ENCODE peak calls at places on chromosome 1, in four cellular contexts. G is ELF-1, B is suprapubic skin, D is NCI-H1694 treated with DMSO at 0.1 percent for 48 hours. Q is an unnamed sample.

GRCh38 chr1:16138772-16139221 is 17.1 kb downstream of the EPHA2 start:
- DNase-seq in G (no peak), B (no peak), D (no peak), Q (no peak)

GRCh38 chr1:10451286-10451685 is 1.5 kb downstream of the CORT start:
- DNase-seq in G (peak), B (no peak), D (no peak), Q (no peak)

GRCh38 chr1:167328762-167329483 is 108.2 kb downstream of the POU2F1 start:
- DNase-seq in G (no peak), B (no peak), D (no peak), Q (no peak)

GRCh38 chr1:25819496-25820246 is at the start of gene MTFR1L:
- DNase-seq in G (peak), B (peak), D (peak), Q (peak)

GRCh38 chr1:180896161-180896560 is 16.5 kb upstream of the KIAA1614 start:
- DNase-seq in G (no peak), B (no peak), D (no peak), Q (no peak)

GRCh38 chr1:30612666-30613065 is 110.7 kb downstream of the MATN1 start:
- DNase-seq in G (no peak), B (no peak), D (no peak), Q (peak)

GRCh38 chr1:164625004-164625617 is 66.1 kb downstream of the PBX1 start:
- DNase-seq in G (no peak), B (no peak), D (no peak), Q (no peak)

GRCh38 chr1:5975133-5975880 is 16.9 kb downstream of the NPHP4 start:
- DNase-seq in G (peak), B (no peak), D (peak), Q (no peak)

GRCh38 chr1:206769331-206769731 is 1.2 kb upstream of the IL19 start:
- DNase-seq in G (no peak), B (no peak), D (no peak), Q (no peak)

GRCh38 chr1:33337994-33338494 is 17.1 kb upstream of the A3GALT2 start:
- DNase-seq in G (no peak), B (no peak), D (peak), Q (no peak)

GRCh38 chr1:50979964-50980363 is 9.9 kb downstream of the CDKN2C start:
- DNase-seq in G (no peak), B (no peak), D (peak), Q (no peak)

GRCh38 chr1:234040446-234041317 is 136.2 kb downstream of the SLC35F3 start:
- DNase-seq in G (no peak), B (no peak), D (no peak), Q (no peak)

GRCh38 chr1:238119060-238119459 is 228.3 kb upstream of the ZP4 start:
- DNase-seq in G (no peak), B (no peak), D (no peak), Q (no peak)